ENCODE peak calls at places on chromosomes 1 and 21, in ten cellular contexts. Z, Y, W, Q, U, P, N, L, G and B are unnamed samples.

GRCh38 chr1:204902674-204903073 is 32.0 kb downstream of the NFASC start:
- DNase-seq in Y (no peak), Z (no peak), U (no peak), Q (no peak), L (no peak), W (no peak), P (no peak), N (no peak), G (no peak), B (no peak)

GRCh38 chr1:24311731-24312130 is 7.4 kb upstream of the GRHL3 start:
- DNase-seq in U (no peak), Z (no peak), G (no peak), W (no peak), L (no peak), Q (no peak), Y (no peak), P (no peak), N (no peak), B (no peak)

GRCh38 chr1:228802386-228803221 is 67.3 kb downstream of the RHOU start:
- DNase-seq in U (no peak), L (no peak), N (no peak), P (no peak), Z (no peak), Y (no peak), Q (no peak), G (no peak), W (no peak), B (no peak)

GRCh38 chr1:181469829-181470228 is 13.5 kb upstream of the CACNA1E start:
- DNase-seq in U (no peak), W (no peak), Y (no peak), P (no peak), Q (peak), L (no peak), N (no peak), G (no peak), Z (no peak), B (no peak)

GRCh38 chr1:167881069-167881468 is 32.9 kb downstream of the ADCY10 start:
- DNase-seq in Q (no peak), N (no peak), W (no peak), G (no peak), P (no peak), Y (no peak), Z (no peak), U (no peak), L (no peak), B (no peak)

GRCh38 chr1:33119532-33120217 is 38.7 kb downstream of the AZIN2 start:
- DNase-seq in Q (no peak), Z (no peak), N (no peak), Y (no peak), L (no peak), W (no peak), G (no peak), P (no peak), U (no peak), B (no peak)

GRCh38 chr21:21406918-21407317 is 408.7 kb downstream of the NCAM2 start:
- DNase-seq in W (no peak), U (no peak), Z (no peak), Y (no peak), Q (no peak), P (no peak), L (no peak), N (no peak), G (no peak), B (no peak)

GRCh38 chr1:61956774-61957173 is 214.5 kb downstream of the PATJ start:
- DNase-seq in Z (no peak), Q (no peak), G (no peak), P (no peak), Y (no peak), L (no peak), N (no peak), W (no peak), U (no peak), B (no peak)

GRCh38 chr21:45074048-45074817 is at the start of gene ADARB1:
- DNase-seq in N (peak), G (peak), U (peak), Y (no peak), P (peak), L (peak), Z (peak), W (no peak), Q (peak), B (peak)

GRCh38 chr1:65921461-65921860 is 128.8 kb downstream of the PDE4B start:
- DNase-seq in N (no peak), W (no peak), U (no peak), Z (no peak), G (no peak), Q (no peak), P (no peak), L (no peak), Y (no peak), B (no peak)

GRCh38 chr1:159207774-159208459 is 3.2 kb downstream of the ACKR1 start:
- DNase-seq in P (no peak), N (no peak), L (no peak), Q (no peak), G (no peak), Y (no peak), U (no peak), W (no peak), Z (peak), B (no peak)

GRCh38 chr1:43446388-43446740 is 7.4 kb downstream of the HYI start:
- DNase-seq in Q (no peak), P (no peak), W (no peak), L (no peak), U (no peak), Y (no peak), G (no peak), N (no peak), Z (no peak), B (peak)

GRCh38 chr1:201260236-201260591 is 23.1 kb upstream of the PKP1 start:
- DNase-seq in P (no peak), G (no peak), Z (no peak), L (no peak), U (no peak), Y (no peak), N (no peak), W (no peak), Q (no peak), B (peak)

GRCh38 chr1:30423570-30423969 is 299.8 kb downstream of the MATN1 start:
- DNase-seq in Y (no peak), L (no peak), G (no peak), W (no peak), U (peak), Q (no peak), P (no peak), Z (no peak), N (no peak), B (no peak)

GRCh38 chr1:23558140-23558871 is 995 bp downstream of the ID3 start:
- DNase-seq in W (no peak), G (no peak), Y (no peak), Z (no peak), U (peak), Q (peak), L (peak), N (no peak), P (no peak), B (peak)

GRCh38 chr1:17027900-17028299 is 16.2 kb upstream of the ATP13A2 start:
- DNase-seq in U (peak), P (no peak), Z (no peak), N (no peak), L (no peak), Q (no peak), G (no peak), W (no peak), Y (no peak), B (no peak)

GRCh38 chr1:20616468-20617156 is 16.6 kb upstream of the PINK1 start:
- DNase-seq in W (no peak), Y (no peak), U (no peak), Z (no peak), G (no peak), P (no peak), Q (no peak), N (no peak), L (no peak), B (peak)

GRCh38 chr1:182237329-182237728 is 154.3 kb downstream of the GLUL start:
- DNase-seq in Y (no peak), Z (no peak), N (no peak), G (no peak), L (no peak), W (no peak), Q (no peak), P (no peak), U (peak), B (no peak)

GRCh38 chr1:50419192-50419906 is 3.9 kb downstream of the DMRTA2 start:
- DNase-seq in P (no peak), G (no peak), Z (no peak), Q (no peak), U (no peak), N (no peak), L (no peak), W (no peak), Y (no peak), B (no peak)

GRCh38 chr1:86912501-86912900 is 1.4 kb downstream of the SELENOF start:
- DNase-seq in U (no peak), Z (no peak), G (no peak), L (no peak), P (no peak), N (no peak), Q (no peak), Y (no peak), W (no peak), B (no peak)

GRCh38 chr1:20411196-20411980 is 74.6 kb downstream of the CAMK2N1 start:
- DNase-seq in U (no peak), Z (no peak), P (no peak), G (no peak), L (no peak), Q (peak), Y (no peak), W (peak), N (no peak), B (no peak)

GRCh38 chr1:17995480-17995879 is 112.1 kb upstream of the IGSF21 start:
- DNase-seq in Q (no peak), Y (no peak), G (no peak), U (no peak), N (no peak), Z (no peak), W (no peak), L (no peak), P (no peak), B (no peak)